ENCODE peak calls at places on chromosomes 3 and 15, in eight cellular contexts. H, M, X, G, A, J, U and W are unnamed samples.

GRCh38 chr3:157502916-157503620 is at the start of gene VEPH1:
- DNase-seq in H (no peak), M (peak), X (no peak), G (peak), A (no peak), J (no peak), U (no peak), W (no peak)

GRCh38 chr3:78804251-78805037 is 963.4 kb downstream of the ROBO1 start:
- DNase-seq in H (no peak), M (no peak), X (no peak), G (peak), A (no peak), J (no peak), U (no peak), W (no peak)

GRCh38 chr15:101250331-101250730 is 1.5 kb downstream of the CHSY1 start:
- DNase-seq in H (peak), M (no peak), X (no peak), G (peak), A (no peak), J (no peak), U (no peak), W (no peak)

GRCh38 chr3:99843590-99844260 is 26.1 kb downstream of the CMSS1 start:
- DNase-seq in H (no peak), M (no peak), X (no peak), G (peak), A (no peak), J (no peak), U (no peak), W (no peak)

GRCh38 chr3:145678401-145678800 is 482.6 kb downstream of the PLOD2 start:
- DNase-seq in H (no peak), M (no peak), X (no peak), G (peak), A (no peak), J (no peak), U (no peak), W (no peak)

GRCh38 chr15:37981781-37982180 is 47.3 kb downstream of the TMCO5A start:
- DNase-seq in H (peak), M (no peak), X (peak), G (peak), A (no peak), J (no peak), U (no peak), W (no peak)

GRCh38 chr15:35071071-35071470 is 14.0 kb downstream of the NANOGP8 start:
- DNase-seq in H (no peak), M (no peak), X (no peak), G (no peak), A (no peak), J (peak), U (no peak), W (no peak)

GRCh38 chr15:42608767-42609488 is 33.5 kb downstream of the STARD9 start:
- DNase-seq in H (no peak), M (no peak), X (no peak), G (no peak), A (no peak), J (no peak), U (no peak), W (no peak)

GRCh38 chr15:95363636-95364035 is 966.9 kb upstream of the NR2F2 start:
- DNase-seq in H (no peak), M (no peak), X (no peak), G (no peak), A (no peak), J (no peak), U (no peak), W (no peak)

GRCh38 chr3:125148836-125149235 is 63.7 kb downstream of the SLC12A8 start:
- DNase-seq in H (no peak), M (no peak), X (no peak), G (peak), A (no peak), J (peak), U (no peak), W (no peak)

GRCh38 chr15:96362759-96363678 is 32.5 kb downstream of the NR2F2 start:
- DNase-seq in H (no peak), M (peak), X (no peak), G (no peak), A (no peak), J (no peak), U (no peak), W (no peak)

GRCh38 chr15:59879506-59879905 is 124.6 kb upstream of the FOXB1 start:
- DNase-seq in H (no peak), M (no peak), X (no peak), G (peak), A (no peak), J (no peak), U (no peak), W (no peak)